ENCODE peak calls at places on chromosomes 6 and 20, in ten cellular contexts. S is astrocyte of the spinal cord, Z is sigmoid colon, U is B cell, B is fibroblast of villous mesenchyme, R is brain microvascular endothelial cell, J is fibroblast of lung, V is dorsolateral prefrontal cortex, I is chondrocyte, N is Calu3. X is an unnamed sample.

GRCh38 chr6:51753635-51754034 is 333.8 kb downstream of the PKHD1 start:
- DNase-seq in S (no peak), Z (no peak), U (no peak), B (no peak), R (no peak), J (no peak), V (no peak), I (no peak), N (peak), X (peak)

GRCh38 chr6:100171533-100172321 is 177.7 kb upstream of the MCHR2 start:
- DNase-seq in S (peak), Z (no peak), U (no peak), B (no peak), R (no peak), J (peak), V (no peak), I (no peak), N (no peak), X (no peak)

GRCh38 chr20:50921055-50921454 is 10.2 kb downstream of the ADNP start:
- DNase-seq in S (no peak), Z (no peak), U (no peak), B (peak), R (peak), J (peak), V (no peak), I (no peak), N (no peak), X (no peak)

GRCh38 chr6:39389372-39389767 is 66.9 kb upstream of the KCNK16 start:
- DNase-seq in S (no peak), Z (no peak), U (no peak), B (peak), R (peak), J (peak), V (no peak), I (no peak), N (no peak), X (no peak)

GRCh38 chr6:75563032-75563431 is 38.6 kb upstream of the SENP6 start:
- DNase-seq in S (peak), Z (no peak), U (peak), B (peak), R (peak), J (peak), V (no peak), I (no peak), N (peak), X (no peak)

GRCh38 chr6:62982951-62983350 is 228.3 kb upstream of the FKBP1C start:
- DNase-seq in S (no peak), Z (no peak), U (no peak), B (no peak), R (no peak), J (no peak), V (no peak), I (no peak), N (no peak), X (no peak)

GRCh38 chr20:63570281-63571086 is 3.6 kb downstream of the HELZ2 start:
- DNase-seq in S (no peak), Z (no peak), U (no peak), B (no peak), R (no peak), J (no peak), V (no peak), I (no peak), N (no peak), X (no peak)

GRCh38 chr6:116062496-116062895 is 1.8 kb upstream of the FRK start:
- DNase-seq in S (no peak), Z (no peak), U (no peak), B (no peak), R (no peak), J (no peak), V (no peak), I (no peak), N (no peak), X (no peak)

GRCh38 chr20:32457476-32457986 is 99.4 kb downstream of the ASXL1 start:
- DNase-seq in S (peak), Z (peak), U (peak), B (peak), R (no peak), J (peak), V (peak), I (no peak), N (no peak), X (peak)

GRCh38 chr6:20497200-20497820 is 36.9 kb upstream of the CDKAL1 start:
- DNase-seq in S (peak), Z (no peak), U (no peak), B (peak), R (peak), J (peak), V (no peak), I (no peak), N (no peak), X (no peak)

GRCh38 chr6:32396028-32396427 is 11.0 kb downstream of the BTNL2 start:
- DNase-seq in S (no peak), Z (no peak), U (no peak), B (no peak), R (no peak), J (no peak), V (no peak), I (no peak), N (no peak), X (no peak)

GRCh38 chr20:25065625-25066338 is 7.8 kb upstream of the ACSS1 start:
- DNase-seq in S (peak), Z (peak), U (peak), B (peak), R (peak), J (peak), V (peak), I (no peak), N (peak), X (peak)

GRCh38 chr6:52454556-52454955 is 34.4 kb downstream of the EFHC1 start:
- DNase-seq in S (peak), Z (no peak), U (no peak), B (no peak), R (no peak), J (peak), V (no peak), I (no peak), N (peak), X (no peak)

GRCh38 chr6:138044458-138044857 is 62.8 kb downstream of the PERP start:
- DNase-seq in S (no peak), Z (no peak), U (no peak), B (no peak), R (no peak), J (peak), V (no peak), I (no peak), N (no peak), X (no peak)

GRCh38 chr6:87832025-87832825 is 130.2 kb upstream of the AKIRIN2 start:
- DNase-seq in S (peak), Z (no peak), U (peak), B (peak), R (no peak), J (peak), V (no peak), I (no peak), N (no peak), X (no peak)

GRCh38 chr6:128932061-128932460 is 49.1 kb downstream of the LAMA2 start:
- DNase-seq in S (peak), Z (no peak), U (no peak), B (peak), R (peak), J (no peak), V (no peak), I (no peak), N (no peak), X (no peak)

GRCh38 chr20:32191873-32192272 is 15.7 kb downstream of the PLAGL2 start:
- DNase-seq in S (no peak), Z (no peak), U (no peak), B (no peak), R (no peak), J (peak), V (no peak), I (no peak), N (no peak), X (no peak)

GRCh38 chr6:32718879-32719278 is 22.3 kb upstream of the HLA-DQA2 start:
- DNase-seq in S (no peak), Z (no peak), U (no peak), B (no peak), R (no peak), J (no peak), V (no peak), I (no peak), N (no peak), X (no peak)

GRCh38 chr20:46399401-46399800 is 7.0 kb downstream of the ELMO2 start:
- DNase-seq in S (no peak), Z (no peak), U (no peak), B (no peak), R (no peak), J (no peak), V (no peak), I (no peak), N (no peak), X (no peak)

GRCh38 chr6:121965739-121966138 is 433.7 kb upstream of the HSF2 start:
- DNase-seq in S (no peak), Z (no peak), U (no peak), B (no peak), R (no peak), J (no peak), V (no peak), I (peak), N (no peak), X (no peak)

GRCh38 chr6:20071998-20072397 is 140.3 kb downstream of the MBOAT1 start:
- DNase-seq in S (no peak), Z (no peak), U (no peak), B (no peak), R (no peak), J (no peak), V (no peak), I (no peak), N (no peak), X (no peak)

GRCh38 chr6:15089569-15090144 is 156.2 kb upstream of the JARID2 start:
- DNase-seq in S (no peak), Z (no peak), U (no peak), B (no peak), R (no peak), J (no peak), V (no peak), I (no peak), N (no peak), X (no peak)

GRCh38 chr6:43952746-43953145 is 174.5 kb downstream of the MRPL14 start:
- DNase-seq in S (no peak), Z (no peak), U (no peak), B (no peak), R (no peak), J (no peak), V (no peak), I (no peak), N (peak), X (no peak)

GRCh38 chr6:54185885-54186284 is 74.6 kb downstream of the MLIP start:
- DNase-seq in S (no peak), Z (no peak), U (no peak), B (no peak), R (no peak), J (no peak), V (no peak), I (no peak), N (no peak), X (no peak)

GRCh38 chr20:3813758-3814581 is 6.4 kb upstream of the AP5S1 start:
- DNase-seq in S (no peak), Z (peak), U (no peak), B (no peak), R (no peak), J (no peak), V (no peak), I (no peak), N (no peak), X (no peak)

GRCh38 chr6:1325471-1326309 is 13.8 kb downstream of the FOXQ1 start:
- DNase-seq in S (peak), Z (no peak), U (no peak), B (peak), R (peak), J (peak), V (no peak), I (no peak), N (peak), X (no peak)

GRCh38 chr6:22954749-22955385 is 385.5 kb downstream of the HDGFL1 start:
- DNase-seq in S (peak), Z (no peak), U (no peak), B (peak), R (no peak), J (peak), V (no peak), I (no peak), N (no peak), X (no peak)

GRCh38 chr6:69233195-69233524 is 563.6 kb downstream of the LMBRD1 start:
- DNase-seq in S (no peak), Z (no peak), U (no peak), B (no peak), R (no peak), J (no peak), V (no peak), I (no peak), N (no peak), X (no peak)

DNA sequence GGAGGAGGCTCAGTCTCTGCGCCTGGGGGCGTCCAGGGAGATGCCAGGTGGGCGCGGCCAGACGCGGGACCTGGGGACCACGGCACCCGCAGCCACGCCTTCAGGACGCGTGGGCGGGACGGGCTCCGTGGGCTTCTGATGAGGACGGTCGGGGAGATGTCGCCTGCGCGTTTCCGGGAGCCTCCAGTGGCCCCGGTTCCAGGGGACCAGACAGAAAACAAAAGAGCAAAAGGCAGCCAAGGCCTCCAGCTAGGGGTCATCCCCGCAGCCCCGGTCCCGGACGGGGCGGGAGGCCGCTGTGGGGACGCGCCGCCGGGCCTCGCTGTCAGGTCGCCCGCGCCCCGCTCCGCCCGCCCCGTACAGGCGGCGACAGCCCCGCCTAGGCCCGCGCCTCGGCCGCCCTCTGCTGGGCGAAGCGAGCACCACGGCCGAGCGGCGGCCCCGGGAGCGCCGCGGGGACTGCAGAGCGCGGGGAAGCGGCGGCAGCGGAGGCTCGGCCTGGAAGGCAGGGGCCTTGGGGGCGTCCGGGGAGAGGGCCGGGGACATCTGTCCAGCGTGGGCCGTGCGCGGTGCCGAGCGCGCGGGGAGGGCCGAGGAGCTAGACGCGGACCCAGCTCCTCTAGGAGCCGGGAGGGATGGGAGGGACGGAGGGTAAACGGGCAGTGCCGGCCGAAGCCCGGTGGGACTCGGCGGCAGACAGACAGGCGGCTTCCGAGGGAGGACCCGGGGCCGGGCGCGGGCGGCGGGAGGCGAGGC is 48.7 kb downstream of the TMEM242 start:
- DNase-seq in S (peak), Z (peak), U (peak), B (peak), R (peak), J (peak), V (peak), I (no peak), N (peak), X (peak)
- TF ChIP-seq CTCF in S (peak), Z (peak), U (peak), B (peak), R (peak), J (peak), V (peak), I (peak), N (peak), X (peak)

DNA sequence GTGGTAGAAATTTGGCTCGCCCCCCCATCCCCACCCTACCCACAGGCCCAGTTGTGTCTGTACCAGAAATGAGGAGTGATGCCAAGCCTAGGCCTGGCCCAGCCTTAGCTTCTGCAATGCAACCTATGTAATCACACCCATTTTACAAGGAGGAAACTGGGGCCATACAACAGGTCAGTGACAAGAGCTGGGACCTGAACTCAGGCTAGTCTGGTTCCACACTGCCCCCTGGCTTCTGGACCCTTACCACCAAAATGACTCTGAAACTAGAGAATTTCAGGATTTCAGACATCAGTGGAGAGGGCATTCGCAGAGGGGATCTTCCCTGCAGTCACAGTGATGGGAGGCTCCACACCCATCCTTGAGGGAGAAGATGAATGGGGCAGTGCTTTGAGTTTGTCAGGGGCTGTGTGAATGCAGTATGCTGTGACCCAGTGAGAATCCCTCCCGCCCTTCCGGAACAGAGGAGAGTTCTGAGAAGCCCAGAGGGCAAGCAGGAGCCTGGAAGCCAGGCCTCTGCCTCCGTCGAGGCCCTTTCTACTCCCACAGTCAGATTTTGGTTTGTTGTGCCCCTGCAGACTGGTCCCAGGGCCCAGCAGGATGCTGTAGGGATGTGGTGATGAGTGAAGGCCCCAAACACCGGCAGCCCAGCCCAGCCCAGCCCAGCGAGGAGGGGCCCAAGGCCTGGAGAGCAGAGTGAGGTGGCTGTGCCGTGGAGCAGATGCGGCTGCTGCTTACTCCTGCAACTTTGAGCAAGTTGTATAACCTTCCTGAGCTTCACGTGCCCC is 48.1 kb upstream of the MYL9 start:
- DNase-seq in S (no peak), Z (no peak), U (no peak), B (no peak), R (no peak), J (no peak), V (no peak), I (no peak), N (peak), X (no peak)
- TF ChIP-seq CTCF in S (peak), Z (no peak), U (no peak), B (peak), R (peak), J (peak), V (peak), I (peak), N (peak), X (peak)

GRCh38 chr6:83592770-83593394 is 80.5 kb downstream of the PRSS35 start:
- DNase-seq in S (no peak), Z (no peak), U (peak), B (peak), R (peak), J (peak), V (no peak), I (no peak), N (peak), X (no peak)
- TF ChIP-seq CTCF in S (peak), Z (no peak), U (peak), B (peak), R (peak), J (peak), V (peak), I (peak), N (peak), X (peak)

GRCh38 chr6:89597988-89598387 is 40.6 kb downstream of the LYRM2 start:
- DNase-seq in S (peak), Z (no peak), U (no peak), B (peak), R (peak), J (peak), V (no peak), I (no peak), N (peak), X (no peak)
- TF ChIP-seq CTCF in S (no peak), Z (no peak), U (no peak), B (no peak), R (no peak), J (no peak), V (peak), I (peak), N (no peak), X (peak)

DNA sequence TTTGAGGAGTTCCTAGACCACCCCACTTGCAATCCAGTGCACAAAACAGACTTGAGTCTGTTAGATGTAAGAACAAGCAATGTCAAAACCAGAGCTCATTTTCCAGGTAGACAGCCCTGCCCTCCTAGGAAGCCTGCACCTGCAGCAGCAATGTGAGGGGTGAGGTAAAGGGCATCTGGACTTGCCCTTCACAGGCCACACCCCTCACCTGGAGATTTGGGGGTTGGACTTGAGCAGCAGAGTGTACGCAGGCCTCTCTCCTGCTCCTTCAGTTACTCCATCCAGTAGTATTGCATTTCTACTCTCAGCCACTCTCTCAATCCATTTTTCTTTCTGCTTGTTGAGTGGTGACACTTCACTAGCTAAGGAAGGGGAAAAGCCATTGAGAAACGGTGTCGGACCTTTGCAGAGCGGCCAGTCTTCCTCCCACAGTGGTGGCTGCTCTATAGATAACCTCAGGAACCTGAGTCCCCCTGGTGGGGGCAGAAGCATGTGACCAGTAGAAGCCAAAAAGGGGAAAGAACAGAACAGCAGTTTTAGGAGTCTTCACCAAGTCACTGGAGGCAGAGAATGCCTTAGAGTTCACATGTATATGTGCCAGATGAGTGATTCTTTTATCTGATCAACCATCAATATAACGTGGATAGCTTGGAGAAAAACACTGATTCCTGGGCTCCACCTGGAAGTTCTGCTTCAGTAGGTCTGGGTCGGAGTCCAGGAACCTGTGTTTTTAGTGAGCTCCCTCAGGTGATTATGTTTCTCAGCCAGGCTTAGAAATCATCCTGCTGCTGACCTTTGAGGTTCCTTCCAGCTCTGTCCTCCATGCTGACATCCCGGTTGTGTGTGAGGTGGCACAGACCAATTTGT is 28.0 kb downstream of the ARFGEF2 start:
- DNase-seq in S (no peak), Z (no peak), U (no peak), B (no peak), R (no peak), J (no peak), V (no peak), I (no peak), N (no peak), X (no peak)
- TF ChIP-seq CTCF in S (no peak), Z (no peak), U (no peak), B (no peak), R (peak), J (no peak), V (no peak), I (no peak), N (peak), X (peak)

GRCh38 chr6:64012351-64013060 is 376.9 kb downstream of the PHF3 start:
- DNase-seq in S (peak), Z (no peak), U (no peak), B (peak), R (peak), J (peak), V (no peak), I (no peak), N (peak), X (peak)
- TF ChIP-seq CTCF in S (peak), Z (no peak), U (no peak), B (peak), R (peak), J (peak), V (peak), I (peak), N (peak), X (peak)

X was measured in neural crest cell.